ENCODE peak calls at places on chromosomes 12 and 14, in ten cellular contexts. One of them, this sample, is unnamed.

GRCh38 chr12:91139264-91139663 is 28.0 kb upstream of the LUM start:
- DNase-seq in A549: no peak
- DNase-seq in neural crest cell: no peak
- DNase-seq in breast epithelium: no peak
- DNase-seq in uterus: no peak
- DNase-seq in upper lobe of right lung: no peak
- DNase-seq in mesothelial cell of epicardium: no peak
- DNase-seq in astrocyte: no peak
- DNase-seq in choroid plexus epithelial cell: peak
- DNase-seq in testis: no peak
- DNase-seq in this sample: no peak

GRCh38 chr14:101962503-101962874 is 1.9 kb upstream of the DYNC1H1 start:
- DNase-seq in A549: peak
- DNase-seq in neural crest cell: no peak
- DNase-seq in breast epithelium: no peak
- DNase-seq in uterus: peak
- DNase-seq in upper lobe of right lung: peak
- DNase-seq in mesothelial cell of epicardium: no peak
- DNase-seq in astrocyte: peak
- DNase-seq in choroid plexus epithelial cell: peak
- DNase-seq in testis: peak
- DNase-seq in this sample: peak

GRCh38 chr12:97276198-97276580 is 186.4 kb upstream of the RMST start:
- DNase-seq in A549: no peak
- DNase-seq in neural crest cell: peak
- DNase-seq in breast epithelium: no peak
- DNase-seq in uterus: no peak
- DNase-seq in upper lobe of right lung: no peak
- DNase-seq in mesothelial cell of epicardium: no peak
- DNase-seq in astrocyte: no peak
- DNase-seq in choroid plexus epithelial cell: no peak
- DNase-seq in testis: peak
- DNase-seq in this sample: peak

GRCh38 chr14:91413547-91414474 is 3.8 kb downstream of the CCDC88C start:
- DNase-seq in A549: no peak
- DNase-seq in neural crest cell: no peak
- DNase-seq in breast epithelium: peak
- DNase-seq in uterus: no peak
- DNase-seq in upper lobe of right lung: peak
- DNase-seq in mesothelial cell of epicardium: no peak
- DNase-seq in astrocyte: no peak
- DNase-seq in choroid plexus epithelial cell: no peak
- DNase-seq in testis: no peak
- DNase-seq in this sample: peak

GRCh38 chr12:57027805-57028153 is 11.4 kb upstream of the TAC3 start:
- DNase-seq in A549: no peak
- DNase-seq in neural crest cell: no peak
- DNase-seq in breast epithelium: no peak
- DNase-seq in uterus: no peak
- DNase-seq in upper lobe of right lung: no peak
- DNase-seq in mesothelial cell of epicardium: no peak
- DNase-seq in astrocyte: no peak
- DNase-seq in choroid plexus epithelial cell: no peak
- DNase-seq in testis: no peak
- DNase-seq in this sample: no peak

GRCh38 chr14:31787377-31787776 is 226.2 kb downstream of the NUBPL start:
- DNase-seq in A549: peak
- DNase-seq in neural crest cell: no peak
- DNase-seq in breast epithelium: no peak
- DNase-seq in uterus: no peak
- DNase-seq in upper lobe of right lung: no peak
- DNase-seq in mesothelial cell of epicardium: no peak
- DNase-seq in astrocyte: no peak
- DNase-seq in choroid plexus epithelial cell: peak
- DNase-seq in testis: no peak
- DNase-seq in this sample: no peak

GRCh38 chr14:98941481-98941880 is 330.5 kb downstream of the BCL11B start:
- DNase-seq in A549: no peak
- DNase-seq in neural crest cell: no peak
- DNase-seq in breast epithelium: no peak
- DNase-seq in uterus: no peak
- DNase-seq in upper lobe of right lung: no peak
- DNase-seq in mesothelial cell of epicardium: no peak
- DNase-seq in astrocyte: no peak
- DNase-seq in choroid plexus epithelial cell: no peak
- DNase-seq in testis: no peak
- DNase-seq in this sample: no peak

GRCh38 chr14:76550534-76550933 is 174.6 kb downstream of the ESRRB start:
- DNase-seq in A549: no peak
- DNase-seq in neural crest cell: no peak
- DNase-seq in breast epithelium: no peak
- DNase-seq in uterus: no peak
- DNase-seq in upper lobe of right lung: no peak
- DNase-seq in mesothelial cell of epicardium: no peak
- DNase-seq in astrocyte: no peak
- DNase-seq in choroid plexus epithelial cell: no peak
- DNase-seq in testis: no peak
- DNase-seq in this sample: no peak

GRCh38 chr12:12563529-12563928 is 866 bp upstream of the DUSP16 start:
- DNase-seq in A549: no peak
- DNase-seq in neural crest cell: no peak
- DNase-seq in breast epithelium: no peak
- DNase-seq in uterus: no peak
- DNase-seq in upper lobe of right lung: no peak
- DNase-seq in mesothelial cell of epicardium: no peak
- DNase-seq in astrocyte: peak
- DNase-seq in choroid plexus epithelial cell: peak
- DNase-seq in testis: no peak
- DNase-seq in this sample: no peak

GRCh38 chr12:1666685-1667162 is 24.1 kb upstream of the ADIPOR2 start:
- DNase-seq in A549: no peak
- DNase-seq in neural crest cell: no peak
- DNase-seq in breast epithelium: no peak
- DNase-seq in uterus: no peak
- DNase-seq in upper lobe of right lung: no peak
- DNase-seq in mesothelial cell of epicardium: no peak
- DNase-seq in astrocyte: no peak
- DNase-seq in choroid plexus epithelial cell: no peak
- DNase-seq in testis: no peak
- DNase-seq in this sample: no peak

GRCh38 chr14:52417139-52417538 is 103.0 kb downstream of the PTGER2 start:
- DNase-seq in A549: no peak
- DNase-seq in neural crest cell: no peak
- DNase-seq in breast epithelium: no peak
- DNase-seq in uterus: no peak
- DNase-seq in upper lobe of right lung: no peak
- DNase-seq in mesothelial cell of epicardium: no peak
- DNase-seq in astrocyte: no peak
- DNase-seq in choroid plexus epithelial cell: no peak
- DNase-seq in testis: no peak
- DNase-seq in this sample: no peak

GRCh38 chr14:69715725-69716482 is 51.0 kb upstream of the SRSF5 start:
- DNase-seq in A549: no peak
- DNase-seq in neural crest cell: no peak
- DNase-seq in breast epithelium: peak
- DNase-seq in uterus: peak
- DNase-seq in upper lobe of right lung: peak
- DNase-seq in mesothelial cell of epicardium: peak
- DNase-seq in astrocyte: peak
- DNase-seq in choroid plexus epithelial cell: peak
- DNase-seq in testis: no peak
- DNase-seq in this sample: peak

GRCh38 chr14:68628605-68629310 is 164.1 kb downstream of the ZFP36L1 start:
- DNase-seq in A549: no peak
- DNase-seq in neural crest cell: no peak
- DNase-seq in breast epithelium: peak
- DNase-seq in uterus: no peak
- DNase-seq in upper lobe of right lung: peak
- DNase-seq in mesothelial cell of epicardium: peak
- DNase-seq in astrocyte: no peak
- DNase-seq in choroid plexus epithelial cell: no peak
- DNase-seq in testis: no peak
- DNase-seq in this sample: peak

GRCh38 chr12:57583008-57583831 is 7.8 kb upstream of the PIP4K2C start:
- DNase-seq in A549: peak
- DNase-seq in neural crest cell: peak
- DNase-seq in breast epithelium: peak
- DNase-seq in uterus: peak
- DNase-seq in upper lobe of right lung: no peak
- DNase-seq in mesothelial cell of epicardium: peak
- DNase-seq in astrocyte: peak
- DNase-seq in choroid plexus epithelial cell: peak
- DNase-seq in testis: peak
- DNase-seq in this sample: peak

GRCh38 chr14:64581817-64582216 is 32.1 kb downstream of the PPP1R36 start:
- DNase-seq in A549: no peak
- DNase-seq in neural crest cell: no peak
- DNase-seq in breast epithelium: no peak
- DNase-seq in uterus: no peak
- DNase-seq in upper lobe of right lung: no peak
- DNase-seq in mesothelial cell of epicardium: no peak
- DNase-seq in astrocyte: no peak
- DNase-seq in choroid plexus epithelial cell: no peak
- DNase-seq in testis: no peak
- DNase-seq in this sample: no peak

GRCh38 chr12:84619053-84619452 is 293.5 kb downstream of the SLC6A15 start:
- DNase-seq in A549: no peak
- DNase-seq in neural crest cell: no peak
- DNase-seq in breast epithelium: no peak
- DNase-seq in uterus: no peak
- DNase-seq in upper lobe of right lung: no peak
- DNase-seq in mesothelial cell of epicardium: no peak
- DNase-seq in astrocyte: no peak
- DNase-seq in choroid plexus epithelial cell: peak
- DNase-seq in testis: no peak
- DNase-seq in this sample: no peak

GRCh38 chr12:91926810-91927209 is 218.8 kb downstream of the BTG1 start:
- DNase-seq in A549: peak
- DNase-seq in neural crest cell: no peak
- DNase-seq in breast epithelium: no peak
- DNase-seq in uterus: no peak
- DNase-seq in upper lobe of right lung: no peak
- DNase-seq in mesothelial cell of epicardium: no peak
- DNase-seq in astrocyte: peak
- DNase-seq in choroid plexus epithelial cell: peak
- DNase-seq in testis: no peak
- DNase-seq in this sample: no peak

DNA sequence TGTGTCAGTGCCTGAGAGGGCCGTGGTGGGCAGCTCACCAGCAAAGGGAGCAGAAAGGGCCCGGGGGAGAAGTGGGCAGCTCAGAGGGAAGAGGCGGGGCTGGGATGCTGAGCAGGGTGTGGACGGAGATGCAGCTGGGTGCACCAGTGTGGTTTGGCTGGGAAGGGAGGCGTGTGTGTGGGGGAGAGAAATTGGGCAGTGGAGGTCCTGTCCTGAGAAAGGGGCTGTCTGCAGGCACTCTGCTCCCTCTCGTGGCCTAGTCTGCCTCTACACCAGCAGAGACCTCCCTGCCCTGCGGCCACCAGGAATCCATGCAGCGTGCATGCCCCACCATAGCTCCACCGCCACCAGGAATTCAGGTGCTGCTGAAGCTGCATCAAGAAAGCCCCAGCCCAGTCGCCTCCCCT is 6.4 kb downstream of the TMEM121 start:
- DNase-seq in A549: peak
- DNase-seq in neural crest cell: peak
- DNase-seq in breast epithelium: no peak
- DNase-seq in uterus: no peak
- DNase-seq in upper lobe of right lung: peak
- DNase-seq in mesothelial cell of epicardium: no peak
- DNase-seq in astrocyte: no peak
- DNase-seq in choroid plexus epithelial cell: peak
- DNase-seq in testis: no peak
- DNase-seq in this sample: peak
- TF ChIP-seq CTCF in A549: peak
- TF ChIP-seq CTCF in neural crest cell: peak
- TF ChIP-seq CTCF in breast epithelium: no peak
- TF ChIP-seq CTCF in uterus: no peak
- TF ChIP-seq CTCF in upper lobe of right lung: peak
- TF ChIP-seq CTCF in mesothelial cell of epicardium: no peak
- TF ChIP-seq CTCF in astrocyte: no peak
- TF ChIP-seq CTCF in choroid plexus epithelial cell: peak
- TF ChIP-seq CTCF in testis: no peak
- TF ChIP-seq CTCF in this sample: no peak

GRCh38 chr12:3920378-3921141 is 47.4 kb upstream of the PARP11 start:
- DNase-seq in A549: no peak
- DNase-seq in neural crest cell: peak
- DNase-seq in breast epithelium: no peak
- DNase-seq in uterus: no peak
- DNase-seq in upper lobe of right lung: no peak
- DNase-seq in mesothelial cell of epicardium: no peak
- DNase-seq in astrocyte: peak
- DNase-seq in choroid plexus epithelial cell: peak
- DNase-seq in testis: no peak
- DNase-seq in this sample: no peak
- TF ChIP-seq CTCF in A549: no peak
- TF ChIP-seq CTCF in neural crest cell: no peak
- TF ChIP-seq CTCF in breast epithelium: no peak
- TF ChIP-seq CTCF in uterus: no peak
- TF ChIP-seq CTCF in upper lobe of right lung: no peak
- TF ChIP-seq CTCF in mesothelial cell of epicardium: no peak
- TF ChIP-seq CTCF in astrocyte: no peak
- TF ChIP-seq CTCF in choroid plexus epithelial cell: no peak
- TF ChIP-seq CTCF in testis: no peak
- TF ChIP-seq CTCF in this sample: no peak

DNA sequence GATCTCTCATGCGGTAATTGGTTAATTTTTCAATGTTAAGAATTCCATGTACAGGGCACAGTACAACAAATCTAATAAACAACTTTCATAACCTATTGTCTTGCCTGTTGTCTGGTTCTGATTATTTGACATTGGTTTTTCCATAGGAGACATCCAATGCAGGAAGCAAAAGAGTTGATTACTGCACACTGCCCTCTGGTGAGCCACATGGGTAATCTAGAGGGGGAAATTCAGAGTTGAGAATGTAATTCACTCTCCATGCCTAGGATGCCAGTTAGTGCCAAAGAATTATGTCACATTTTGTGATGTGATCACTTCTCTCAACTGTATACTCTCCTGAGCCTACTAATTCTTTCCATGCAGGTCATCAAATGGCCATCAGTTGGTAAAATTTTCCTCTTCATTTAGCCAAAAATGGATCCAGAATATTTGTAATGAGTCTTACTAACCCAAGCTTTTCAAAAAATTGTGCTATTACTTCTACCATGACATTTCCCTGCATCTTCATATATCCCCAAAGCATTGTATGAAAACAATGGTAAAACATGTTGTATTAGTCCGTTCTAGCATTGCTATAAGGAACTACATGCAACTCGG is 17.7 kb upstream of the CCDC91 start:
- DNase-seq in A549: peak
- DNase-seq in neural crest cell: no peak
- DNase-seq in breast epithelium: no peak
- DNase-seq in uterus: no peak
- DNase-seq in upper lobe of right lung: no peak
- DNase-seq in mesothelial cell of epicardium: no peak
- DNase-seq in astrocyte: peak
- DNase-seq in choroid plexus epithelial cell: peak
- DNase-seq in testis: peak
- DNase-seq in this sample: peak
- TF ChIP-seq CTCF in A549: peak
- TF ChIP-seq CTCF in neural crest cell: peak
- TF ChIP-seq CTCF in breast epithelium: peak
- TF ChIP-seq CTCF in uterus: no peak
- TF ChIP-seq CTCF in upper lobe of right lung: peak
- TF ChIP-seq CTCF in mesothelial cell of epicardium: peak
- TF ChIP-seq CTCF in astrocyte: peak
- TF ChIP-seq CTCF in choroid plexus epithelial cell: peak
- TF ChIP-seq CTCF in testis: no peak
- TF ChIP-seq CTCF in this sample: peak

GRCh38 chr12:74412607-74413230 is 124.9 kb upstream of the ATXN7L3B start:
- DNase-seq in A549: peak
- DNase-seq in neural crest cell: no peak
- DNase-seq in breast epithelium: no peak
- DNase-seq in uterus: no peak
- DNase-seq in upper lobe of right lung: no peak
- DNase-seq in mesothelial cell of epicardium: no peak
- DNase-seq in astrocyte: peak
- DNase-seq in choroid plexus epithelial cell: peak
- DNase-seq in testis: no peak
- DNase-seq in this sample: no peak
- TF ChIP-seq CTCF in A549: peak
- TF ChIP-seq CTCF in neural crest cell: peak
- TF ChIP-seq CTCF in breast epithelium: peak
- TF ChIP-seq CTCF in uterus: no peak
- TF ChIP-seq CTCF in upper lobe of right lung: peak
- TF ChIP-seq CTCF in mesothelial cell of epicardium: peak
- TF ChIP-seq CTCF in astrocyte: peak
- TF ChIP-seq CTCF in choroid plexus epithelial cell: peak
- TF ChIP-seq CTCF in testis: no peak
- TF ChIP-seq CTCF in this sample: no peak

This sample was measured in Calu3.